ENCODE peak calls at places on chromosomes 13 and 19, in four cellular contexts. One of them, this sample, is unnamed.

GRCh38 chr13:44516771-44517170 is 59.4 kb downstream of the TSC22D1 start:
- DNase-seq in stimulated activated CD4-positive, alpha-beta T cell treated with anti-CD3 and anti-CD28 coated beads, Interleukin-2, amount 100 ng/mL, for 48 hours: no peak
- DNase-seq in NCI-H187 treated with DMSO at 0.1 percent for 48 hours: no peak
- DNase-seq in activated CD4-positive, alpha-beta T cell treated with anti-CD3 and anti-CD28 coated beads, Interleukin-2, amount 50 U/mL, for 24 hours: no peak
- DNase-seq in this sample: no peak

GRCh38 chr19:30367001-30367400 is 5.2 kb upstream of the ZNF536 start:
- DNase-seq in stimulated activated CD4-positive, alpha-beta T cell treated with anti-CD3 and anti-CD28 coated beads, Interleukin-2, amount 100 ng/mL, for 48 hours: no peak
- DNase-seq in NCI-H187 treated with DMSO at 0.1 percent for 48 hours: no peak
- DNase-seq in activated CD4-positive, alpha-beta T cell treated with anti-CD3 and anti-CD28 coated beads, Interleukin-2, amount 50 U/mL, for 24 hours: no peak
- DNase-seq in this sample: no peak

GRCh38 chr19:55319786-55320185 is 5.4 kb downstream of the TMEM150B start:
- DNase-seq in stimulated activated CD4-positive, alpha-beta T cell treated with anti-CD3 and anti-CD28 coated beads, Interleukin-2, amount 100 ng/mL, for 48 hours: no peak
- DNase-seq in NCI-H187 treated with DMSO at 0.1 percent for 48 hours: no peak
- DNase-seq in activated CD4-positive, alpha-beta T cell treated with anti-CD3 and anti-CD28 coated beads, Interleukin-2, amount 50 U/mL, for 24 hours: no peak
- DNase-seq in this sample: no peak

GRCh38 chr13:111469450-111469849 is 149.0 kb downstream of the TEX29 start:
- DNase-seq in stimulated activated CD4-positive, alpha-beta T cell treated with anti-CD3 and anti-CD28 coated beads, Interleukin-2, amount 100 ng/mL, for 48 hours: no peak
- DNase-seq in NCI-H187 treated with DMSO at 0.1 percent for 48 hours: no peak
- DNase-seq in activated CD4-positive, alpha-beta T cell treated with anti-CD3 and anti-CD28 coated beads, Interleukin-2, amount 50 U/mL, for 24 hours: no peak
- DNase-seq in this sample: no peak

GRCh38 chr19:45958320-45958719 is 15.3 kb downstream of the NOVA2 start:
- DNase-seq in stimulated activated CD4-positive, alpha-beta T cell treated with anti-CD3 and anti-CD28 coated beads, Interleukin-2, amount 100 ng/mL, for 48 hours: no peak
- DNase-seq in NCI-H187 treated with DMSO at 0.1 percent for 48 hours: no peak
- DNase-seq in activated CD4-positive, alpha-beta T cell treated with anti-CD3 and anti-CD28 coated beads, Interleukin-2, amount 50 U/mL, for 24 hours: no peak
- DNase-seq in this sample: no peak

GRCh38 chr19:3210347-3211017 is 14.0 kb upstream of the CELF5 start:
- DNase-seq in stimulated activated CD4-positive, alpha-beta T cell treated with anti-CD3 and anti-CD28 coated beads, Interleukin-2, amount 100 ng/mL, for 48 hours: peak
- DNase-seq in NCI-H187 treated with DMSO at 0.1 percent for 48 hours: no peak
- DNase-seq in activated CD4-positive, alpha-beta T cell treated with anti-CD3 and anti-CD28 coated beads, Interleukin-2, amount 50 U/mL, for 24 hours: peak
- DNase-seq in this sample: peak

GRCh38 chr13:113058129-113058987 is 47.2 kb upstream of the F7 start:
- DNase-seq in stimulated activated CD4-positive, alpha-beta T cell treated with anti-CD3 and anti-CD28 coated beads, Interleukin-2, amount 100 ng/mL, for 48 hours: no peak
- DNase-seq in NCI-H187 treated with DMSO at 0.1 percent for 48 hours: no peak
- DNase-seq in activated CD4-positive, alpha-beta T cell treated with anti-CD3 and anti-CD28 coated beads, Interleukin-2, amount 50 U/mL, for 24 hours: no peak
- DNase-seq in this sample: no peak

GRCh38 chr19:57888494-57889231 is at the start of gene ZNF814:
- DNase-seq in stimulated activated CD4-positive, alpha-beta T cell treated with anti-CD3 and anti-CD28 coated beads, Interleukin-2, amount 100 ng/mL, for 48 hours: peak
- DNase-seq in NCI-H187 treated with DMSO at 0.1 percent for 48 hours: no peak
- DNase-seq in activated CD4-positive, alpha-beta T cell treated with anti-CD3 and anti-CD28 coated beads, Interleukin-2, amount 50 U/mL, for 24 hours: peak
- DNase-seq in this sample: peak

GRCh38 chr19:48565090-48565489 is 13.1 kb downstream of the SULT2B1 start:
- DNase-seq in stimulated activated CD4-positive, alpha-beta T cell treated with anti-CD3 and anti-CD28 coated beads, Interleukin-2, amount 100 ng/mL, for 48 hours: no peak
- DNase-seq in NCI-H187 treated with DMSO at 0.1 percent for 48 hours: no peak
- DNase-seq in activated CD4-positive, alpha-beta T cell treated with anti-CD3 and anti-CD28 coated beads, Interleukin-2, amount 50 U/mL, for 24 hours: no peak
- DNase-seq in this sample: no peak

GRCh38 chr19:47296036-47296435 is 13.6 kb upstream of the C5AR1 start:
- DNase-seq in stimulated activated CD4-positive, alpha-beta T cell treated with anti-CD3 and anti-CD28 coated beads, Interleukin-2, amount 100 ng/mL, for 48 hours: peak
- DNase-seq in NCI-H187 treated with DMSO at 0.1 percent for 48 hours: peak
- DNase-seq in activated CD4-positive, alpha-beta T cell treated with anti-CD3 and anti-CD28 coated beads, Interleukin-2, amount 50 U/mL, for 24 hours: peak
- DNase-seq in this sample: peak

GRCh38 chr19:1672038-1672768 is 19.8 kb upstream of the TCF3 start:
- DNase-seq in stimulated activated CD4-positive, alpha-beta T cell treated with anti-CD3 and anti-CD28 coated beads, Interleukin-2, amount 100 ng/mL, for 48 hours: peak
- DNase-seq in NCI-H187 treated with DMSO at 0.1 percent for 48 hours: no peak
- DNase-seq in activated CD4-positive, alpha-beta T cell treated with anti-CD3 and anti-CD28 coated beads, Interleukin-2, amount 50 U/mL, for 24 hours: peak
- DNase-seq in this sample: no peak

GRCh38 chr13:110218601-110219201 is 88.3 kb downstream of the COL4A1 start:
- DNase-seq in stimulated activated CD4-positive, alpha-beta T cell treated with anti-CD3 and anti-CD28 coated beads, Interleukin-2, amount 100 ng/mL, for 48 hours: no peak
- DNase-seq in NCI-H187 treated with DMSO at 0.1 percent for 48 hours: no peak
- DNase-seq in activated CD4-positive, alpha-beta T cell treated with anti-CD3 and anti-CD28 coated beads, Interleukin-2, amount 50 U/mL, for 24 hours: no peak
- DNase-seq in this sample: no peak

GRCh38 chr19:38539751-38540150 is 78.0 kb downstream of the MAP4K1 start:
- DNase-seq in stimulated activated CD4-positive, alpha-beta T cell treated with anti-CD3 and anti-CD28 coated beads, Interleukin-2, amount 100 ng/mL, for 48 hours: no peak
- DNase-seq in NCI-H187 treated with DMSO at 0.1 percent for 48 hours: no peak
- DNase-seq in activated CD4-positive, alpha-beta T cell treated with anti-CD3 and anti-CD28 coated beads, Interleukin-2, amount 50 U/mL, for 24 hours: no peak
- DNase-seq in this sample: no peak

GRCh38 chr13:43132228-43132627 is 108.8 kb downstream of the DNAJC15 start:
- DNase-seq in stimulated activated CD4-positive, alpha-beta T cell treated with anti-CD3 and anti-CD28 coated beads, Interleukin-2, amount 100 ng/mL, for 48 hours: no peak
- DNase-seq in NCI-H187 treated with DMSO at 0.1 percent for 48 hours: peak
- DNase-seq in activated CD4-positive, alpha-beta T cell treated with anti-CD3 and anti-CD28 coated beads, Interleukin-2, amount 50 U/mL, for 24 hours: no peak
- DNase-seq in this sample: no peak

GRCh38 chr19:38425810-38426466 is at the start of gene RASGRP4:
- DNase-seq in stimulated activated CD4-positive, alpha-beta T cell treated with anti-CD3 and anti-CD28 coated beads, Interleukin-2, amount 100 ng/mL, for 48 hours: peak
- DNase-seq in NCI-H187 treated with DMSO at 0.1 percent for 48 hours: no peak
- DNase-seq in activated CD4-positive, alpha-beta T cell treated with anti-CD3 and anti-CD28 coated beads, Interleukin-2, amount 50 U/mL, for 24 hours: no peak
- DNase-seq in this sample: peak

GRCh38 chr13:80877209-80877943 is 536.5 kb upstream of the SPRY2 start:
- DNase-seq in stimulated activated CD4-positive, alpha-beta T cell treated with anti-CD3 and anti-CD28 coated beads, Interleukin-2, amount 100 ng/mL, for 48 hours: no peak
- DNase-seq in NCI-H187 treated with DMSO at 0.1 percent for 48 hours: no peak
- DNase-seq in activated CD4-positive, alpha-beta T cell treated with anti-CD3 and anti-CD28 coated beads, Interleukin-2, amount 50 U/mL, for 24 hours: no peak
- DNase-seq in this sample: no peak

GRCh38 chr13:57409121-57409520 is 222.4 kb upstream of the PCDH17 start:
- DNase-seq in stimulated activated CD4-positive, alpha-beta T cell treated with anti-CD3 and anti-CD28 coated beads, Interleukin-2, amount 100 ng/mL, for 48 hours: no peak
- DNase-seq in NCI-H187 treated with DMSO at 0.1 percent for 48 hours: no peak
- DNase-seq in activated CD4-positive, alpha-beta T cell treated with anti-CD3 and anti-CD28 coated beads, Interleukin-2, amount 50 U/mL, for 24 hours: no peak
- DNase-seq in this sample: no peak

GRCh38 chr13:27170221-27170520 is 1.4 kb downstream of the USP12 start:
- DNase-seq in stimulated activated CD4-positive, alpha-beta T cell treated with anti-CD3 and anti-CD28 coated beads, Interleukin-2, amount 100 ng/mL, for 48 hours: no peak
- DNase-seq in NCI-H187 treated with DMSO at 0.1 percent for 48 hours: no peak
- DNase-seq in activated CD4-positive, alpha-beta T cell treated with anti-CD3 and anti-CD28 coated beads, Interleukin-2, amount 50 U/mL, for 24 hours: no peak
- DNase-seq in this sample: no peak

GRCh38 chr13:77574076-77574475 is 38.6 kb downstream of the SCEL start:
- DNase-seq in stimulated activated CD4-positive, alpha-beta T cell treated with anti-CD3 and anti-CD28 coated beads, Interleukin-2, amount 100 ng/mL, for 48 hours: no peak
- DNase-seq in NCI-H187 treated with DMSO at 0.1 percent for 48 hours: no peak
- DNase-seq in activated CD4-positive, alpha-beta T cell treated with anti-CD3 and anti-CD28 coated beads, Interleukin-2, amount 50 U/mL, for 24 hours: no peak
- DNase-seq in this sample: no peak

GRCh38 chr13:59312776-59313175 is 851.0 kb downstream of the DIAPH3 start:
- DNase-seq in stimulated activated CD4-positive, alpha-beta T cell treated with anti-CD3 and anti-CD28 coated beads, Interleukin-2, amount 100 ng/mL, for 48 hours: no peak
- DNase-seq in NCI-H187 treated with DMSO at 0.1 percent for 48 hours: no peak
- DNase-seq in activated CD4-positive, alpha-beta T cell treated with anti-CD3 and anti-CD28 coated beads, Interleukin-2, amount 50 U/mL, for 24 hours: no peak
- DNase-seq in this sample: no peak

GRCh38 chr19:19061491-19061890 is 2.3 kb upstream of the SLC25A42 start:
- DNase-seq in stimulated activated CD4-positive, alpha-beta T cell treated with anti-CD3 and anti-CD28 coated beads, Interleukin-2, amount 100 ng/mL, for 48 hours: no peak
- DNase-seq in NCI-H187 treated with DMSO at 0.1 percent for 48 hours: no peak
- DNase-seq in activated CD4-positive, alpha-beta T cell treated with anti-CD3 and anti-CD28 coated beads, Interleukin-2, amount 50 U/mL, for 24 hours: no peak
- DNase-seq in this sample: no peak

GRCh38 chr19:43290568-43291359 is 21.4 kb upstream of the PSG9 start:
- DNase-seq in stimulated activated CD4-positive, alpha-beta T cell treated with anti-CD3 and anti-CD28 coated beads, Interleukin-2, amount 100 ng/mL, for 48 hours: peak
- DNase-seq in NCI-H187 treated with DMSO at 0.1 percent for 48 hours: no peak
- DNase-seq in activated CD4-positive, alpha-beta T cell treated with anti-CD3 and anti-CD28 coated beads, Interleukin-2, amount 50 U/mL, for 24 hours: no peak
- DNase-seq in this sample: no peak

GRCh38 chr13:85366759-85367417 is 432.3 kb downstream of the SLITRK6 start:
- DNase-seq in stimulated activated CD4-positive, alpha-beta T cell treated with anti-CD3 and anti-CD28 coated beads, Interleukin-2, amount 100 ng/mL, for 48 hours: no peak
- DNase-seq in NCI-H187 treated with DMSO at 0.1 percent for 48 hours: no peak
- DNase-seq in activated CD4-positive, alpha-beta T cell treated with anti-CD3 and anti-CD28 coated beads, Interleukin-2, amount 50 U/mL, for 24 hours: no peak
- DNase-seq in this sample: no peak

GRCh38 chr13:112783135-112783945 is 93.5 kb downstream of the ATP11A start:
- DNase-seq in stimulated activated CD4-positive, alpha-beta T cell treated with anti-CD3 and anti-CD28 coated beads, Interleukin-2, amount 100 ng/mL, for 48 hours: no peak
- DNase-seq in NCI-H187 treated with DMSO at 0.1 percent for 48 hours: no peak
- DNase-seq in activated CD4-positive, alpha-beta T cell treated with anti-CD3 and anti-CD28 coated beads, Interleukin-2, amount 50 U/mL, for 24 hours: no peak
- DNase-seq in this sample: no peak

GRCh38 chr13:95275322-95276118 is 25.7 kb downstream of the ABCC4 start:
- DNase-seq in stimulated activated CD4-positive, alpha-beta T cell treated with anti-CD3 and anti-CD28 coated beads, Interleukin-2, amount 100 ng/mL, for 48 hours: no peak
- DNase-seq in NCI-H187 treated with DMSO at 0.1 percent for 48 hours: no peak
- DNase-seq in activated CD4-positive, alpha-beta T cell treated with anti-CD3 and anti-CD28 coated beads, Interleukin-2, amount 50 U/mL, for 24 hours: no peak
- DNase-seq in this sample: no peak

GRCh38 chr19:24054044-24054935 is 32.7 kb upstream of the ZNF254 start:
- DNase-seq in stimulated activated CD4-positive, alpha-beta T cell treated with anti-CD3 and anti-CD28 coated beads, Interleukin-2, amount 100 ng/mL, for 48 hours: no peak
- DNase-seq in NCI-H187 treated with DMSO at 0.1 percent for 48 hours: no peak
- DNase-seq in activated CD4-positive, alpha-beta T cell treated with anti-CD3 and anti-CD28 coated beads, Interleukin-2, amount 50 U/mL, for 24 hours: no peak
- DNase-seq in this sample: no peak

GRCh38 chr13:33279898-33280549 is 5.5 kb downstream of the STARD13 start:
- DNase-seq in stimulated activated CD4-positive, alpha-beta T cell treated with anti-CD3 and anti-CD28 coated beads, Interleukin-2, amount 100 ng/mL, for 48 hours: no peak
- DNase-seq in NCI-H187 treated with DMSO at 0.1 percent for 48 hours: no peak
- DNase-seq in activated CD4-positive, alpha-beta T cell treated with anti-CD3 and anti-CD28 coated beads, Interleukin-2, amount 50 U/mL, for 24 hours: no peak
- DNase-seq in this sample: no peak

This sample was measured in T-cell.